ENCODE peak calls at places on chromosomes 3 and 15, in four cellular contexts. One of them, this sample, is unnamed. For H3K4me1, the result is how much of the 10 kb centered on the place peaks cover.

GRCh38 chr3:174857301-174857700 is 1.8 kb upstream of the NAALADL2 start:
- DNase-seq in tibial nerve: no peak
- DNase-seq in endodermal cell: no peak
- DNase-seq in right atrium auricular region: no peak
- DNase-seq in this sample: no peak

GRCh38 chr15:69749797-69750196 is 297.2 kb downstream of the RPLP1 start:
- DNase-seq in tibial nerve: no peak
- DNase-seq in endodermal cell: no peak
- DNase-seq in right atrium auricular region: no peak
- DNase-seq in this sample: no peak

GRCh38 chr3:129058441-129059194 is 2.0 kb upstream of the GP9 start:
- DNase-seq in tibial nerve: no peak
- DNase-seq in endodermal cell: peak
- DNase-seq in right atrium auricular region: no peak
- DNase-seq in this sample: no peak

GRCh38 chr15:45703670-45704328 is 69.0 kb downstream of the SQOR start:
- DNase-seq in tibial nerve: no peak
- DNase-seq in endodermal cell: peak
- DNase-seq in right atrium auricular region: no peak
- DNase-seq in this sample: no peak

GRCh38 chr3:105527949-105528348 is 161.2 kb downstream of the ALCAM start:
- DNase-seq in tibial nerve: no peak
- DNase-seq in endodermal cell: no peak
- DNase-seq in right atrium auricular region: no peak
- DNase-seq in this sample: no peak

GRCh38 chr3:141081141-141081795 is 30.1 kb downstream of the SPSB4 start:
- DNase-seq in tibial nerve: no peak
- DNase-seq in endodermal cell: peak
- DNase-seq in right atrium auricular region: no peak
- DNase-seq in this sample: no peak

GRCh38 chr3:130925628-130926027 is 31.7 kb downstream of the ATP2C1 start:
- DNase-seq in tibial nerve: no peak
- DNase-seq in endodermal cell: no peak
- DNase-seq in right atrium auricular region: no peak
- DNase-seq in this sample: no peak

GRCh38 chr15:100775581-100776185 is 103.9 kb upstream of the ALDH1A3 start:
- DNase-seq in tibial nerve: no peak
- DNase-seq in endodermal cell: no peak
- DNase-seq in right atrium auricular region: peak
- DNase-seq in this sample: no peak

GRCh38 chr3:195909645-195910498 is 1.5 kb upstream of the TNK2 start:
- DNase-seq in tibial nerve: peak
- DNase-seq in endodermal cell: peak
- DNase-seq in right atrium auricular region: peak
- DNase-seq in this sample: peak

GRCh38 chr3:195906865-195907729 is 1.3 kb downstream of the TNK2 start:
- DNase-seq in tibial nerve: no peak
- DNase-seq in endodermal cell: peak
- DNase-seq in right atrium auricular region: no peak
- DNase-seq in this sample: no peak

GRCh38 chr3:195909294-195909644 is 918 bp upstream of the TNK2 start:
- DNase-seq in tibial nerve: no peak
- DNase-seq in endodermal cell: no peak
- DNase-seq in right atrium auricular region: no peak
- DNase-seq in this sample: no peak

GRCh38 chr3:195907730-195908438 is 467 bp downstream of the TNK2 start:
- DNase-seq in tibial nerve: no peak
- DNase-seq in endodermal cell: no peak
- DNase-seq in right atrium auricular region: peak
- DNase-seq in this sample: peak

GRCh38 chr3:195908439-195909293 is at the start of gene TNK2:
- DNase-seq in tibial nerve: no peak
- DNase-seq in endodermal cell: peak
- DNase-seq in right atrium auricular region: no peak
- DNase-seq in this sample: no peak
- H3K4me1 ChIP-seq in tibial nerve: under half
- H3K4me1 ChIP-seq in endodermal cell: under half
- H3K4me1 ChIP-seq in right atrium auricular region: under half
- H3K4me1 ChIP-seq in this sample: under half

GRCh38 chr15:75453703-75454470 is 2.4 kb upstream of the SIN3A start:
- DNase-seq in tibial nerve: peak
- DNase-seq in endodermal cell: peak
- DNase-seq in right atrium auricular region: peak
- DNase-seq in this sample: peak

GRCh38 chr15:75454471-75455418 is 3.3 kb upstream of the SIN3A start:
- DNase-seq in tibial nerve: no peak
- DNase-seq in endodermal cell: peak
- DNase-seq in right atrium auricular region: peak
- DNase-seq in this sample: no peak

GRCh38 chr15:75455424-75455981 is 4.0 kb upstream of the SIN3A start:
- DNase-seq in tibial nerve: peak
- DNase-seq in endodermal cell: peak
- DNase-seq in right atrium auricular region: peak
- DNase-seq in this sample: peak

GRCh38 chr15:75455982-75456531 is 4.6 kb upstream of the SIN3A start:
- DNase-seq in tibial nerve: peak
- DNase-seq in endodermal cell: peak
- DNase-seq in right atrium auricular region: peak
- DNase-seq in this sample: peak

GRCh38 chr15:75456710-75457109 is 5.2 kb upstream of the SIN3A start:
- DNase-seq in tibial nerve: no peak
- DNase-seq in endodermal cell: peak
- DNase-seq in right atrium auricular region: no peak
- DNase-seq in this sample: no peak
- H3K4me3 ChIP-seq in tibial nerve: no peak
- H3K4me3 ChIP-seq in endodermal cell: peak
- H3K4me3 ChIP-seq in right atrium auricular region: no peak
- H3K4me3 ChIP-seq in this sample: no peak

GRCh38 chr3:50168388-50168787 is 13.3 kb downstream of the SEMA3F start:
- DNase-seq in tibial nerve: no peak
- DNase-seq in endodermal cell: no peak
- DNase-seq in right atrium auricular region: no peak
- DNase-seq in this sample: no peak

GRCh38 chr3:50166309-50167019 is 11.3 kb downstream of the SEMA3F start:
- DNase-seq in tibial nerve: no peak
- DNase-seq in endodermal cell: peak
- DNase-seq in right atrium auricular region: no peak
- DNase-seq in this sample: no peak

GRCh38 chr3:50167782-50168317 is 12.7 kb downstream of the SEMA3F start:
- DNase-seq in tibial nerve: no peak
- DNase-seq in endodermal cell: peak
- DNase-seq in right atrium auricular region: no peak
- DNase-seq in this sample: no peak

GRCh38 chr3:50168791-50169190 is 13.7 kb downstream of the SEMA3F start:
- DNase-seq in tibial nerve: no peak
- DNase-seq in endodermal cell: no peak
- DNase-seq in right atrium auricular region: no peak
- DNase-seq in this sample: no peak

GRCh38 chr3:50167069-50167781 is 12.1 kb downstream of the SEMA3F start:
- DNase-seq in tibial nerve: no peak
- DNase-seq in endodermal cell: no peak
- DNase-seq in right atrium auricular region: no peak
- DNase-seq in this sample: no peak
- H3K4me1 ChIP-seq in tibial nerve: half or more
- H3K4me1 ChIP-seq in endodermal cell: under half
- H3K4me1 ChIP-seq in right atrium auricular region: half or more
- H3K4me1 ChIP-seq in this sample: under half

GRCh38 chr15:90666135-90666909 is 50.8 kb upstream of the BLM start:
- DNase-seq in tibial nerve: no peak
- DNase-seq in endodermal cell: no peak
- DNase-seq in right atrium auricular region: no peak
- DNase-seq in this sample: peak
- H3K4me3 ChIP-seq in tibial nerve: peak
- H3K4me3 ChIP-seq in endodermal cell: no peak
- H3K4me3 ChIP-seq in right atrium auricular region: peak
- H3K4me3 ChIP-seq in this sample: peak

DNA sequence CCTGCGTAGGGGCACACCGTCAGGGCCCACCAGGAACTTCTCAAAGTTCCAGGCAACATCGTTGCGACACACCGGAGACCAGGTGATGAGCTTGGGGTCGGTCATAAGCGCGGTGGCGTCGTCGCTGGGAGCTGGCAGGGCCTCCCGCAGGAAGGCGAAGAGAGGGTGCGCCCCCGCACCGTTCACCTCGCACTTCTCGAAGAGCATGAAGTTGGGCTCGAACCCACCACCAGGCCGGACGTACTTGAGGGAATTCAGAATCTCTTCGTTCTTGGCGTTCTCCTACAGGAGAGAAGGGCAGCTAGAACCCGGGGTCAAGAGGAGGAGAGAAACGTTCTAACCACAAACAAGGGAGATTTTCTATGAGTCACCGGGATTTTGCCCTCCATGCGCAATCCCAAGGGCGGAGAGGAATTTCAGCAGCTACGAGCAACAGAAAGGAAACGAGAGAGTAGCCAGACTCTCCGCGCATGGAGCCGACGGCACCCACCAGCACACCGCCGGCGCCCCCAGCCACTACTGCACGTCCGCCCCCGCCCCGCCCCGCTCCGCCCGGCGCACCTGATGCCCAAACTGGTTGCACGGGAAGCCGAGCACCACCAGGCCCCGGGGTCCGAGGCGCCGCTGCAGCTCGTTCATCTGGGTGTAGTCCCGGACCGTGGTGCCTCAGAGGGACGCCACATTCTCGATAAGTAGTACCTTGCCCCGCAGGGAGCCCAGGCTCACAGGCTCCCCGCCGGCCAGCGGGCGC is 512 bp downstream of the GPX1 start:
- DNase-seq in tibial nerve: peak
- DNase-seq in endodermal cell: peak
- DNase-seq in right atrium auricular region: peak
- DNase-seq in this sample: peak
- H3K4me1 ChIP-seq in tibial nerve: half or more
- H3K4me1 ChIP-seq in endodermal cell: under half
- H3K4me1 ChIP-seq in right atrium auricular region: under half
- H3K4me1 ChIP-seq in this sample: under half

DNA sequence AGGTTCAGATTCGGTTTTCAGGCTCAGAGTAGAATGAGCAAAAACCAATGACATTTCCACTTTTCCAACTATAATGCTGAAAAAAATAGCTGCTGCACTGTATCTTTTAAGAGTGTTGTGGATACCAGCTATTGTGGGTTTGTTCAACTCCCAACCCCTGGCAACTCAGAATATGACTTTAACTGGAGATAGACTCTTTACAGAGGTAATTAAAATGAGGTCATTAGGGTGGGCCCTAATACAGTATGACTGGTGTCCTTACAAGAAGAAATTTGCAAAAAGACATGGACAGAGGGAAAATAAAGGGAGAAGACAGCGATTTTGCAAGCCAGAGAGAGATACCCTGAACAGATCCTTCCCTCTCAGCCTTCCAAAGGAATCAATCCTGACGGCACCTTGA is 39.5 kb downstream of the ANKRD28 start:
- DNase-seq in tibial nerve: no peak
- DNase-seq in endodermal cell: no peak
- DNase-seq in right atrium auricular region: no peak
- DNase-seq in this sample: no peak
- H3K4me3 ChIP-seq in tibial nerve: no peak
- H3K4me3 ChIP-seq in endodermal cell: no peak
- H3K4me3 ChIP-seq in right atrium auricular region: no peak
- H3K4me3 ChIP-seq in this sample: no peak

GRCh38 chr3:12991481-12991837 is 81.8 kb downstream of the IQSEC1 start:
- DNase-seq in tibial nerve: no peak
- DNase-seq in endodermal cell: no peak
- DNase-seq in right atrium auricular region: no peak
- DNase-seq in this sample: no peak
- H3K4me1 ChIP-seq in tibial nerve: under half
- H3K4me1 ChIP-seq in endodermal cell: under half
- H3K4me1 ChIP-seq in right atrium auricular region: half or more
- H3K4me1 ChIP-seq in this sample: under half

DNA sequence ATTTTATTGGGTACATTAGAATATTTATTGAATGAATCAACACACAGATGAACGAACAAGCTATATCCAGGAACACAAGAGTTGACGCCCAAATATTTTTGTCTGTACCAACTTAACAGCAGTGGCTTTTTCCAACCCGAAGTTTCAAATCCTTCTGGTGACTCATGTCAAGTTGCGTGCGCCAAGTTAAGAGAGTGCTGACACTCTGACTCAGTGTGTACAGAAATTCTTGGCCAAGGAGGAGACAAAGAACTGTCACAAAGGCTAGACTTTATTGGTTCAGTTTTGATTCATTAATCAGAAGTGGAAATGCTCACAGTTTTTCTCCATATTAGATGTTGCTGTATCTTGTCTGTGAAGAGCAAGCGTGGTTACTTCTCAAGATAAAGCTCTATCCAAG is 59.6 kb upstream of the TSC22D2 start:
- DNase-seq in tibial nerve: no peak
- DNase-seq in endodermal cell: no peak
- DNase-seq in right atrium auricular region: peak
- DNase-seq in this sample: no peak
- H3K4me3 ChIP-seq in tibial nerve: no peak
- H3K4me3 ChIP-seq in endodermal cell: no peak
- H3K4me3 ChIP-seq in right atrium auricular region: no peak
- H3K4me3 ChIP-seq in this sample: no peak

DNA sequence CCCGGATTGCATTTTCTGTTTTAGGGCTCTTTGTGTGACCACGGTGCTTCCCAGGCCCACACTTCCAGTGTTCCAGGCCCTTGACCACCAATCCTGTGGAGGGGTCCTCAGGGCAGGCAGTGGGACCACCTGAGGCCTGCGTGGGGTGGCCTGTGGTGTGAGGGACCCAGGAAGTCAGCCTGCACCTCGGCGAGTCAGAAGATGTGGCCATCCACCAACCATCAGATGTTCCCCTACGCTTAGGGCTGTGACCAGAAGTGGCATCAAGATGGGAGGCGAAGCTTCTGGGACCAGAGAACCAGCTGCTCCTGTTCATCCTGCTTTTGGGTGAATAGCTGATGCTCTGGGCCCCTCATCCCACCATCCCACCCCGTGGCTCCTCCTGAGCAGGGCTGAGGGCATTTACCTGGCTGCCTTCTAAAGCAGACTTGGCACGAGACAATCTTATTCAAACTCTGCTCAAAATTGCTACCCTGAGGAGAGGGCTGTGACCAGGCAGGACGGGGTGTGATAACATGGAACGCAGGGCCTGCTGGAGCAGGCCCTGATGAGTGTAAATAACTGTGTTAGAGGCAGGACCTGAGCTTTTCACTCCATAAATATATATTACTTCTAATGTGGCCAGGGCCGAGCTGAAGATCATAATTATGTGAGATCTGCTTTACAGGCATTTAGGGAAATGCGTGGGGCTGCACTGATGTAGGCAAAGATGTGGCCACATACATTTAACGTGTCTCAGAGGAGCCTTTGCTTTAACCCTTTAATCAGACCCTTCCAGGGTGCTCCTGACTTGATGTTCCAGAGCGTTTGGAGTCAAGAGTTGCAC is 28.8 kb downstream of the SMAD3 start:
- DNase-seq in tibial nerve: no peak
- DNase-seq in endodermal cell: no peak
- DNase-seq in right atrium auricular region: no peak
- DNase-seq in this sample: no peak
- H3K4me1 ChIP-seq in tibial nerve: half or more
- H3K4me1 ChIP-seq in endodermal cell: under half
- H3K4me1 ChIP-seq in right atrium auricular region: half or more
- H3K4me1 ChIP-seq in this sample: half or more

This sample was measured in tibial artery.